ENCODE peak calls at places on chromosomes 2 and 18, in four cellular contexts. One of them, this sample, is unnamed.

GRCh38 chr2:186977433-186978045 is 128.6 kb upstream of the ZSWIM2 start:
- DNase-seq in K562: no peak
- DNase-seq in SK-N-SH: no peak
- DNase-seq in HepG2: no peak
- DNase-seq in this sample: no peak

GRCh38 chr2:12719400-12720104 is 2.8 kb downstream of the TRIB2 start:
- DNase-seq in K562: no peak
- DNase-seq in SK-N-SH: no peak
- DNase-seq in HepG2: no peak
- DNase-seq in this sample: no peak

GRCh38 chr2:148447877-148448276 is 196.7 kb upstream of the EPC2 start:
- DNase-seq in K562: no peak
- DNase-seq in SK-N-SH: no peak
- DNase-seq in HepG2: no peak
- DNase-seq in this sample: no peak

GRCh38 chr18:56542488-56542887 is 95.9 kb downstream of the TXNL1 start:
- DNase-seq in K562: no peak
- DNase-seq in SK-N-SH: no peak
- DNase-seq in HepG2: no peak
- DNase-seq in this sample: no peak

GRCh38 chr2:64938607-64939285 is 50.5 kb upstream of the SLC1A4 start:
- DNase-seq in K562: no peak
- DNase-seq in SK-N-SH: no peak
- DNase-seq in HepG2: no peak
- DNase-seq in this sample: no peak

GRCh38 chr2:71665168-71666093 is 212.1 kb downstream of the DYSF start:
- DNase-seq in K562: no peak
- DNase-seq in SK-N-SH: no peak
- DNase-seq in HepG2: no peak
- DNase-seq in this sample: no peak

GRCh38 chr18:23721711-23722479 is 32.6 kb downstream of the LAMA3 start:
- DNase-seq in K562: no peak
- DNase-seq in SK-N-SH: no peak
- DNase-seq in HepG2: no peak
- DNase-seq in this sample: no peak

GRCh38 chr2:45649855-45650806 is 1.3 kb upstream of the PRKCE start:
- DNase-seq in K562: peak; percentile 46
- DNase-seq in SK-N-SH: peak; percentile 89
- DNase-seq in HepG2: peak; percentile 64
- DNase-seq in this sample: peak; percentile 46

GRCh38 chr18:54209471-54210180 is 14.8 kb downstream of the MBD2 start:
- DNase-seq in K562: no peak
- DNase-seq in SK-N-SH: no peak
- DNase-seq in HepG2: no peak
- DNase-seq in this sample: no peak

GRCh38 chr2:139033300-139033699 is 253.1 kb upstream of the NXPH2 start:
- DNase-seq in K562: no peak
- DNase-seq in SK-N-SH: no peak
- DNase-seq in HepG2: no peak
- DNase-seq in this sample: no peak

GRCh38 chr2:439540-440465 is 151.9 kb upstream of the ALKAL2 start:
- DNase-seq in K562: no peak
- DNase-seq in SK-N-SH: no peak
- DNase-seq in HepG2: no peak
- DNase-seq in this sample: no peak

GRCh38 chr2:239868556-239869181 is 156.5 kb downstream of the NDUFA10 start:
- DNase-seq in K562: no peak
- DNase-seq in SK-N-SH: no peak
- DNase-seq in HepG2: no peak
- DNase-seq in this sample: no peak

GRCh38 chr18:23828426-23828825 is 139.2 kb downstream of the LAMA3 start:
- DNase-seq in K562: peak; percentile 8
- DNase-seq in SK-N-SH: no peak
- DNase-seq in HepG2: peak; percentile 23
- DNase-seq in this sample: no peak

GRCh38 chr2:233010569-233011267 is 2.3 kb downstream of the NGEF start:
- DNase-seq in K562: no peak
- DNase-seq in SK-N-SH: no peak
- DNase-seq in HepG2: no peak
- DNase-seq in this sample: no peak

GRCh38 chr2:232478571-232479340 is 8.9 kb downstream of the ECEL1 start:
- DNase-seq in K562: no peak
- DNase-seq in SK-N-SH: no peak
- DNase-seq in HepG2: no peak
- DNase-seq in this sample: no peak

GRCh38 chr18:44229693-44230108 is 451.0 kb upstream of the SETBP1 start:
- DNase-seq in K562: no peak
- DNase-seq in SK-N-SH: peak; percentile 1
- DNase-seq in HepG2: no peak
- DNase-seq in this sample: no peak

GRCh38 chr2:173740639-173741038 is 224.5 kb downstream of the SP3 start:
- DNase-seq in K562: no peak
- DNase-seq in SK-N-SH: no peak
- DNase-seq in HepG2: no peak
- DNase-seq in this sample: no peak

GRCh38 chr2:28447943-28448737 is 47.7 kb upstream of the PLB1 start:
- DNase-seq in K562: no peak
- DNase-seq in SK-N-SH: no peak
- DNase-seq in HepG2: no peak
- DNase-seq in this sample: no peak

GRCh38 chr2:74922592-74923227 is 35.7 kb upstream of the POLE4 start:
- DNase-seq in K562: no peak
- DNase-seq in SK-N-SH: no peak
- DNase-seq in HepG2: no peak
- DNase-seq in this sample: no peak

GRCh38 chr2:19540739-19541503 is 182.5 kb upstream of the OSR1 start:
- DNase-seq in K562: no peak
- DNase-seq in SK-N-SH: no peak
- DNase-seq in HepG2: no peak
- DNase-seq in this sample: no peak

GRCh38 chr18:23284629-23285028 is 149.3 kb downstream of the CABLES1 start:
- DNase-seq in K562: no peak
- DNase-seq in SK-N-SH: no peak
- DNase-seq in HepG2: no peak
- DNase-seq in this sample: no peak

GRCh38 chr2:241940329-241940728 is 70.8 kb downstream of the RTP5 start:
- DNase-seq in K562: peak; percentile 20
- DNase-seq in SK-N-SH: no peak
- DNase-seq in HepG2: peak; percentile 31
- DNase-seq in this sample: no peak

GRCh38 chr2:112831380-112831930 is 5.1 kb downstream of the IL1B start:
- DNase-seq in K562: no peak
- DNase-seq in SK-N-SH: no peak
- DNase-seq in HepG2: no peak
- DNase-seq in this sample: no peak

GRCh38 chr2:98049991-98050519 is 36.9 kb upstream of the VWA3B start:
- DNase-seq in K562: peak; percentile 34
- DNase-seq in SK-N-SH: no peak
- DNase-seq in HepG2: no peak
- DNase-seq in this sample: no peak

GRCh38 chr2:241968417-241968816 is 98.9 kb downstream of the RTP5 start:
- DNase-seq in K562: no peak
- DNase-seq in SK-N-SH: no peak
- DNase-seq in HepG2: no peak
- DNase-seq in this sample: no peak

GRCh38 chr2:225894240-225894980 is 494.9 kb downstream of the NYAP2 start:
- DNase-seq in K562: no peak
- DNase-seq in SK-N-SH: no peak
- DNase-seq in HepG2: peak; percentile 69
- DNase-seq in this sample: no peak

GRCh38 chr2:26178746-26179436 is 6.0 kb downstream of the GAREM2 start:
- DNase-seq in K562: peak; percentile 44
- DNase-seq in SK-N-SH: peak; percentile 89
- DNase-seq in HepG2: no peak
- DNase-seq in this sample: peak; percentile 47

GRCh38 chr2:27264253-27264752 is 1.5 kb upstream of the SLC30A3 start:
- DNase-seq in K562: no peak
- DNase-seq in SK-N-SH: peak; percentile 80
- DNase-seq in HepG2: no peak
- DNase-seq in this sample: peak; percentile 45

GRCh38 chr2:231250146-231250545 is 51.7 kb downstream of the ARMC9 start:
- DNase-seq in K562: no peak
- DNase-seq in SK-N-SH: no peak
- DNase-seq in HepG2: no peak
- DNase-seq in this sample: no peak
- TF ChIP-seq FOXJ3 in K562: no peak
- TF ChIP-seq FOXJ3 in SK-N-SH: no peak
- TF ChIP-seq FOXJ3 in HepG2: no peak
- TF ChIP-seq FOXJ3 in this sample: no peak

GRCh38 chr18:38174594-38174993 is 609.0 kb upstream of the CELF4 start:
- DNase-seq in K562: no peak
- DNase-seq in SK-N-SH: no peak
- DNase-seq in HepG2: no peak
- DNase-seq in this sample: no peak
- TF ChIP-seq FOXJ3 in K562: no peak
- TF ChIP-seq FOXJ3 in SK-N-SH: no peak
- TF ChIP-seq FOXJ3 in HepG2: no peak
- TF ChIP-seq FOXJ3 in this sample: no peak

GRCh38 chr2:157875720-157876065 is 437 bp downstream of the ACVR1 start:
- DNase-seq in K562: peak; percentile 76
- DNase-seq in SK-N-SH: no peak
- DNase-seq in HepG2: peak; percentile 18
- DNase-seq in this sample: peak; percentile 59
- TF ChIP-seq FOXJ3 in K562: no peak
- TF ChIP-seq FOXJ3 in SK-N-SH: no peak
- TF ChIP-seq FOXJ3 in HepG2: no peak
- TF ChIP-seq FOXJ3 in this sample: no peak

GRCh38 chr2:101518470-101519172 is 43.7 kb upstream of the RFX8 start:
- DNase-seq in K562: peak; percentile 55
- DNase-seq in SK-N-SH: peak; percentile 59
- DNase-seq in HepG2: peak; percentile 78
- DNase-seq in this sample: peak; percentile 46
- TF ChIP-seq FOXJ3 in K562: no peak
- TF ChIP-seq FOXJ3 in SK-N-SH: no peak
- TF ChIP-seq FOXJ3 in HepG2: no peak
- TF ChIP-seq FOXJ3 in this sample: no peak

GRCh38 chr18:28736223-28736622 is 559.3 kb upstream of the CDH2 start:
- DNase-seq in K562: no peak
- DNase-seq in SK-N-SH: no peak
- DNase-seq in HepG2: no peak
- DNase-seq in this sample: no peak

GRCh38 chr18:28740575-28740974 is 563.6 kb upstream of the CDH2 start:
- DNase-seq in K562: no peak
- DNase-seq in SK-N-SH: peak; percentile 21
- DNase-seq in HepG2: no peak
- DNase-seq in this sample: no peak

GRCh38 chr18:28735731-28736130 is 558.8 kb upstream of the CDH2 start:
- DNase-seq in K562: no peak
- DNase-seq in SK-N-SH: peak; percentile 9
- DNase-seq in HepG2: no peak
- DNase-seq in this sample: no peak

GRCh38 chr18:28736951-28737350 is 560.0 kb upstream of the CDH2 start:
- DNase-seq in K562: no peak
- DNase-seq in SK-N-SH: no peak
- DNase-seq in HepG2: no peak
- DNase-seq in this sample: no peak
- TF ChIP-seq FOXJ3 in K562: no peak
- TF ChIP-seq FOXJ3 in SK-N-SH: no peak
- TF ChIP-seq FOXJ3 in HepG2: no peak
- TF ChIP-seq FOXJ3 in this sample: no peak